ENCODE peak calls at places on chromosomes 6 and 20, in six cellular contexts. One of them, this sample, is unnamed.

GRCh38 chr6:16163066-16163465 is 34.2 kb downstream of the MYLIP start:
- DNase-seq in AG09309: no peak
- DNase-seq in NCI-H524: no peak
- DNase-seq in stimulated activated CD8-positive, alpha-beta memory T cell treated with anti-CD3 and anti-CD28 coated beads, Interleukin-7, amount 100 ng/mL, for 1 hour: no peak
- DNase-seq in brain microvascular endothelial cell: no peak
- DNase-seq in KG1: no peak
- DNase-seq in this sample: no peak

GRCh38 chr6:109311481-109311880 is 70.8 kb downstream of the CD164 start:
- DNase-seq in AG09309: no peak
- DNase-seq in NCI-H524: no peak
- DNase-seq in stimulated activated CD8-positive, alpha-beta memory T cell treated with anti-CD3 and anti-CD28 coated beads, Interleukin-7, amount 100 ng/mL, for 1 hour: no peak
- DNase-seq in brain microvascular endothelial cell: no peak
- DNase-seq in KG1: no peak
- DNase-seq in this sample: no peak

GRCh38 chr6:1916334-1916985 is 306.7 kb downstream of the FOXC1 start:
- DNase-seq in AG09309: peak; percentile 79
- DNase-seq in NCI-H524: no peak
- DNase-seq in stimulated activated CD8-positive, alpha-beta memory T cell treated with anti-CD3 and anti-CD28 coated beads, Interleukin-7, amount 100 ng/mL, for 1 hour: no peak
- DNase-seq in brain microvascular endothelial cell: peak; percentile 47
- DNase-seq in KG1: no peak
- DNase-seq in this sample: no peak

GRCh38 chr20:504632-505075 is 38.9 kb downstream of the CSNK2A1 start:
- DNase-seq in AG09309: no peak
- DNase-seq in NCI-H524: no peak
- DNase-seq in stimulated activated CD8-positive, alpha-beta memory T cell treated with anti-CD3 and anti-CD28 coated beads, Interleukin-7, amount 100 ng/mL, for 1 hour: no peak
- DNase-seq in brain microvascular endothelial cell: no peak
- DNase-seq in KG1: no peak
- DNase-seq in this sample: no peak

GRCh38 chr20:11111191-11111590 is 437.4 kb upstream of the JAG1 start:
- DNase-seq in AG09309: no peak
- DNase-seq in NCI-H524: no peak
- DNase-seq in stimulated activated CD8-positive, alpha-beta memory T cell treated with anti-CD3 and anti-CD28 coated beads, Interleukin-7, amount 100 ng/mL, for 1 hour: no peak
- DNase-seq in brain microvascular endothelial cell: no peak
- DNase-seq in KG1: no peak
- DNase-seq in this sample: no peak

GRCh38 chr6:107800564-107801164 is 23.4 kb downstream of the SCML4 start:
- DNase-seq in AG09309: no peak
- DNase-seq in NCI-H524: no peak
- DNase-seq in stimulated activated CD8-positive, alpha-beta memory T cell treated with anti-CD3 and anti-CD28 coated beads, Interleukin-7, amount 100 ng/mL, for 1 hour: no peak
- DNase-seq in brain microvascular endothelial cell: no peak
- DNase-seq in KG1: no peak
- DNase-seq in this sample: no peak

GRCh38 chr6:105994522-105995402 is 91.4 kb upstream of the PRDM1 start:
- DNase-seq in AG09309: peak; percentile 68
- DNase-seq in NCI-H524: peak; percentile 18
- DNase-seq in stimulated activated CD8-positive, alpha-beta memory T cell treated with anti-CD3 and anti-CD28 coated beads, Interleukin-7, amount 100 ng/mL, for 1 hour: no peak
- DNase-seq in brain microvascular endothelial cell: peak; percentile 37
- DNase-seq in KG1: peak; percentile 41
- DNase-seq in this sample: no peak

GRCh38 chr20:36792422-36792821 is 18.9 kb upstream of the DSN1 start:
- DNase-seq in AG09309: peak; percentile 29
- DNase-seq in NCI-H524: peak; percentile 52
- DNase-seq in stimulated activated CD8-positive, alpha-beta memory T cell treated with anti-CD3 and anti-CD28 coated beads, Interleukin-7, amount 100 ng/mL, for 1 hour: no peak
- DNase-seq in brain microvascular endothelial cell: peak; percentile 51
- DNase-seq in KG1: no peak
- DNase-seq in this sample: no peak

GRCh38 chr6:37149750-37150149 is 20.2 kb upstream of the PIM1 start:
- DNase-seq in AG09309: no peak
- DNase-seq in NCI-H524: no peak
- DNase-seq in stimulated activated CD8-positive, alpha-beta memory T cell treated with anti-CD3 and anti-CD28 coated beads, Interleukin-7, amount 100 ng/mL, for 1 hour: no peak
- DNase-seq in brain microvascular endothelial cell: no peak
- DNase-seq in KG1: no peak
- DNase-seq in this sample: no peak

GRCh38 chr20:63435552-63435951 is 36.9 kb downstream of the KCNQ2 start:
- DNase-seq in AG09309: no peak
- DNase-seq in NCI-H524: no peak
- DNase-seq in stimulated activated CD8-positive, alpha-beta memory T cell treated with anti-CD3 and anti-CD28 coated beads, Interleukin-7, amount 100 ng/mL, for 1 hour: no peak
- DNase-seq in brain microvascular endothelial cell: no peak
- DNase-seq in KG1: no peak
- DNase-seq in this sample: no peak

GRCh38 chr6:68826501-68826900 is 191.4 kb downstream of the ADGRB3 start:
- DNase-seq in AG09309: no peak
- DNase-seq in NCI-H524: no peak
- DNase-seq in stimulated activated CD8-positive, alpha-beta memory T cell treated with anti-CD3 and anti-CD28 coated beads, Interleukin-7, amount 100 ng/mL, for 1 hour: no peak
- DNase-seq in brain microvascular endothelial cell: no peak
- DNase-seq in KG1: no peak
- DNase-seq in this sample: no peak

GRCh38 chr6:22681761-22682160 is 112.4 kb downstream of the HDGFL1 start:
- DNase-seq in AG09309: no peak
- DNase-seq in NCI-H524: no peak
- DNase-seq in stimulated activated CD8-positive, alpha-beta memory T cell treated with anti-CD3 and anti-CD28 coated beads, Interleukin-7, amount 100 ng/mL, for 1 hour: no peak
- DNase-seq in brain microvascular endothelial cell: no peak
- DNase-seq in KG1: no peak
- DNase-seq in this sample: no peak

GRCh38 chr6:109187399-109188114 is 92.2 kb downstream of the CEP57L1 start:
- DNase-seq in AG09309: peak; percentile 1
- DNase-seq in NCI-H524: peak; percentile 9
- DNase-seq in stimulated activated CD8-positive, alpha-beta memory T cell treated with anti-CD3 and anti-CD28 coated beads, Interleukin-7, amount 100 ng/mL, for 1 hour: peak; percentile 34
- DNase-seq in brain microvascular endothelial cell: no peak
- DNase-seq in KG1: peak; percentile 26
- DNase-seq in this sample: peak; percentile 37

GRCh38 chr20:63125893-63126601 is 89.9 kb downstream of the YTHDF1 start:
- DNase-seq in AG09309: no peak
- DNase-seq in NCI-H524: no peak
- DNase-seq in stimulated activated CD8-positive, alpha-beta memory T cell treated with anti-CD3 and anti-CD28 coated beads, Interleukin-7, amount 100 ng/mL, for 1 hour: no peak
- DNase-seq in brain microvascular endothelial cell: no peak
- DNase-seq in KG1: no peak
- DNase-seq in this sample: no peak

GRCh38 chr20:62364911-62365736 is 2.0 kb downstream of the LAMA5 start:
- DNase-seq in AG09309: no peak
- DNase-seq in NCI-H524: no peak
- DNase-seq in stimulated activated CD8-positive, alpha-beta memory T cell treated with anti-CD3 and anti-CD28 coated beads, Interleukin-7, amount 100 ng/mL, for 1 hour: no peak
- DNase-seq in brain microvascular endothelial cell: no peak
- DNase-seq in KG1: no peak
- DNase-seq in this sample: no peak

GRCh38 chr6:167896648-167897047 is 69.9 kb downstream of the AFDN start:
- DNase-seq in AG09309: no peak
- DNase-seq in NCI-H524: no peak
- DNase-seq in stimulated activated CD8-positive, alpha-beta memory T cell treated with anti-CD3 and anti-CD28 coated beads, Interleukin-7, amount 100 ng/mL, for 1 hour: no peak
- DNase-seq in brain microvascular endothelial cell: no peak
- DNase-seq in KG1: no peak
- DNase-seq in this sample: no peak

GRCh38 chr6:30720738-30721197 is 616 bp downstream of the TUBB start:
- DNase-seq in AG09309: no peak
- DNase-seq in NCI-H524: peak; percentile 41
- DNase-seq in stimulated activated CD8-positive, alpha-beta memory T cell treated with anti-CD3 and anti-CD28 coated beads, Interleukin-7, amount 100 ng/mL, for 1 hour: no peak
- DNase-seq in brain microvascular endothelial cell: no peak
- DNase-seq in KG1: no peak
- DNase-seq in this sample: no peak

GRCh38 chr6:157681041-157681650 is 141.9 kb upstream of the SNX9 start:
- DNase-seq in AG09309: no peak
- DNase-seq in NCI-H524: no peak
- DNase-seq in stimulated activated CD8-positive, alpha-beta memory T cell treated with anti-CD3 and anti-CD28 coated beads, Interleukin-7, amount 100 ng/mL, for 1 hour: no peak
- DNase-seq in brain microvascular endothelial cell: no peak
- DNase-seq in KG1: no peak
- DNase-seq in this sample: no peak

GRCh38 chr6:132596201-132596600 is 6.7 kb upstream of the TAAR5 start:
- DNase-seq in AG09309: no peak
- DNase-seq in NCI-H524: no peak
- DNase-seq in stimulated activated CD8-positive, alpha-beta memory T cell treated with anti-CD3 and anti-CD28 coated beads, Interleukin-7, amount 100 ng/mL, for 1 hour: no peak
- DNase-seq in brain microvascular endothelial cell: no peak
- DNase-seq in KG1: no peak
- DNase-seq in this sample: no peak

GRCh38 chr6:3410385-3411360 is 46.2 kb downstream of the SLC22A23 start:
- DNase-seq in AG09309: no peak
- DNase-seq in NCI-H524: peak; percentile 61
- DNase-seq in stimulated activated CD8-positive, alpha-beta memory T cell treated with anti-CD3 and anti-CD28 coated beads, Interleukin-7, amount 100 ng/mL, for 1 hour: peak; percentile 57
- DNase-seq in brain microvascular endothelial cell: peak; percentile 48
- DNase-seq in KG1: peak; percentile 19
- DNase-seq in this sample: peak; percentile 54

GRCh38 chr20:14189794-14190402 is 147.5 kb downstream of the FLRT3 start:
- DNase-seq in AG09309: peak; percentile 8
- DNase-seq in NCI-H524: peak; percentile 18
- DNase-seq in stimulated activated CD8-positive, alpha-beta memory T cell treated with anti-CD3 and anti-CD28 coated beads, Interleukin-7, amount 100 ng/mL, for 1 hour: no peak
- DNase-seq in brain microvascular endothelial cell: peak; percentile 47
- DNase-seq in KG1: no peak
- DNase-seq in this sample: no peak

GRCh38 chr20:49486064-49486463 is 3.6 kb upstream of the KCNB1 start:
- DNase-seq in AG09309: no peak
- DNase-seq in NCI-H524: no peak
- DNase-seq in stimulated activated CD8-positive, alpha-beta memory T cell treated with anti-CD3 and anti-CD28 coated beads, Interleukin-7, amount 100 ng/mL, for 1 hour: no peak
- DNase-seq in brain microvascular endothelial cell: no peak
- DNase-seq in KG1: no peak
- DNase-seq in this sample: no peak

GRCh38 chr6:52590634-52590985 is 13.8 kb upstream of the TRAM2 start:
- DNase-seq in AG09309: no peak
- DNase-seq in NCI-H524: no peak
- DNase-seq in stimulated activated CD8-positive, alpha-beta memory T cell treated with anti-CD3 and anti-CD28 coated beads, Interleukin-7, amount 100 ng/mL, for 1 hour: no peak
- DNase-seq in brain microvascular endothelial cell: peak; percentile 74
- DNase-seq in KG1: no peak
- DNase-seq in this sample: no peak

GRCh38 chr20:45341939-45342862 is 6.0 kb downstream of the SDC4 start:
- DNase-seq in AG09309: no peak
- DNase-seq in NCI-H524: no peak
- DNase-seq in stimulated activated CD8-positive, alpha-beta memory T cell treated with anti-CD3 and anti-CD28 coated beads, Interleukin-7, amount 100 ng/mL, for 1 hour: no peak
- DNase-seq in brain microvascular endothelial cell: no peak
- DNase-seq in KG1: no peak
- DNase-seq in this sample: no peak

GRCh38 chr6:157427969-157428368 is 47.0 kb downstream of the ZDHHC14 start:
- DNase-seq in AG09309: no peak
- DNase-seq in NCI-H524: no peak
- DNase-seq in stimulated activated CD8-positive, alpha-beta memory T cell treated with anti-CD3 and anti-CD28 coated beads, Interleukin-7, amount 100 ng/mL, for 1 hour: no peak
- DNase-seq in brain microvascular endothelial cell: no peak
- DNase-seq in KG1: no peak
- DNase-seq in this sample: no peak

GRCh38 chr6:16849280-16850210 is 88.3 kb upstream of the ATXN1 start:
- DNase-seq in AG09309: peak; percentile 66
- DNase-seq in NCI-H524: no peak
- DNase-seq in stimulated activated CD8-positive, alpha-beta memory T cell treated with anti-CD3 and anti-CD28 coated beads, Interleukin-7, amount 100 ng/mL, for 1 hour: no peak
- DNase-seq in brain microvascular endothelial cell: peak; percentile 73
- DNase-seq in KG1: no peak
- DNase-seq in this sample: no peak

GRCh38 chr20:6502219-6502618 is 265.3 kb upstream of the BMP2 start:
- DNase-seq in AG09309: no peak
- DNase-seq in NCI-H524: no peak
- DNase-seq in stimulated activated CD8-positive, alpha-beta memory T cell treated with anti-CD3 and anti-CD28 coated beads, Interleukin-7, amount 100 ng/mL, for 1 hour: no peak
- DNase-seq in brain microvascular endothelial cell: no peak
- DNase-seq in KG1: no peak
- DNase-seq in this sample: no peak

GRCh38 chr6:11381801-11382513 is 149.5 kb upstream of the NEDD9 start:
- DNase-seq in AG09309: no peak
- DNase-seq in NCI-H524: no peak
- DNase-seq in stimulated activated CD8-positive, alpha-beta memory T cell treated with anti-CD3 and anti-CD28 coated beads, Interleukin-7, amount 100 ng/mL, for 1 hour: peak; percentile 32
- DNase-seq in brain microvascular endothelial cell: no peak
- DNase-seq in KG1: peak; percentile 77
- DNase-seq in this sample: peak; percentile 52

GRCh38 chr20:60977896-60978295 is 274.2 kb upstream of the CDH4 start:
- DNase-seq in AG09309: no peak
- DNase-seq in NCI-H524: peak; percentile 31
- DNase-seq in stimulated activated CD8-positive, alpha-beta memory T cell treated with anti-CD3 and anti-CD28 coated beads, Interleukin-7, amount 100 ng/mL, for 1 hour: no peak
- DNase-seq in brain microvascular endothelial cell: no peak
- DNase-seq in KG1: no peak
- DNase-seq in this sample: no peak

GRCh38 chr6:166497087-166497899 is 89.2 kb downstream of the RAMACL start:
- DNase-seq in AG09309: no peak
- DNase-seq in NCI-H524: no peak
- DNase-seq in stimulated activated CD8-positive, alpha-beta memory T cell treated with anti-CD3 and anti-CD28 coated beads, Interleukin-7, amount 100 ng/mL, for 1 hour: no peak
- DNase-seq in brain microvascular endothelial cell: no peak
- DNase-seq in KG1: no peak
- DNase-seq in this sample: no peak

GRCh38 chr6:5453531-5453930 is 192.2 kb downstream of the FARS2 start:
- DNase-seq in AG09309: no peak
- DNase-seq in NCI-H524: peak; percentile 34
- DNase-seq in stimulated activated CD8-positive, alpha-beta memory T cell treated with anti-CD3 and anti-CD28 coated beads, Interleukin-7, amount 100 ng/mL, for 1 hour: no peak
- DNase-seq in brain microvascular endothelial cell: no peak
- DNase-seq in KG1: no peak
- DNase-seq in this sample: no peak

GRCh38 chr20:4482378-4482777 is 239.3 kb upstream of the PRND start:
- DNase-seq in AG09309: no peak
- DNase-seq in NCI-H524: no peak
- DNase-seq in stimulated activated CD8-positive, alpha-beta memory T cell treated with anti-CD3 and anti-CD28 coated beads, Interleukin-7, amount 100 ng/mL, for 1 hour: no peak
- DNase-seq in brain microvascular endothelial cell: no peak
- DNase-seq in KG1: no peak
- DNase-seq in this sample: no peak